ENCODE peak calls at places on chromosome 1, in eight cellular contexts. J, K, F, N, Z, S, Y and E are unnamed samples.

GRCh38 chr1:89844236-89844807 is 23.5 kb downstream of the LRRC8D start:
- DNase-seq in S (peak; percentile 52), J (peak; percentile 11), N (no peak), Z (no peak), K (no peak), Y (peak; percentile 16), F (no peak), E (no peak)

GRCh38 chr1:149937779-149938178 is 1.1 kb upstream of the MTMR11 start:
- DNase-seq in F (no peak), Z (no peak), K (no peak), S (no peak), Y (no peak), N (no peak), J (no peak), E (no peak)

GRCh38 chr1:243924188-243924587 is 74.1 kb upstream of the AKT3 start:
- DNase-seq in J (peak; percentile 51), N (no peak), S (no peak), Y (peak; percentile 36), K (no peak), Z (no peak), F (no peak), E (no peak)

GRCh38 chr1:54812801-54813478 is 11.8 kb upstream of the TTC22 start:
- DNase-seq in Y (no peak), S (no peak), J (no peak), F (no peak), Z (no peak), K (no peak), N (no peak), E (no peak)

GRCh38 chr1:101043776-101044175 is 18.2 kb upstream of the DPH5 start:
- DNase-seq in Y (no peak), Z (no peak), F (no peak), J (peak; percentile 28), K (no peak), N (no peak), S (no peak), E (no peak)

GRCh38 chr1:16924216-16924918 is 2.6 kb downstream of the CROCC start:
- DNase-seq in F (no peak), J (no peak), K (no peak), Z (peak; percentile 84), N (no peak), S (no peak), Y (no peak), E (no peak)

GRCh38 chr1:172383541-172383940 is 36.9 kb upstream of the C1orf105 start:
- DNase-seq in S (no peak), F (no peak), Z (no peak), Y (no peak), K (no peak), N (no peak), J (peak; percentile 53), E (no peak)

GRCh38 chr1:30195424-30196134 is 527.8 kb downstream of the MATN1 start:
- DNase-seq in Y (no peak), K (no peak), N (no peak), Z (no peak), F (no peak), S (no peak), J (no peak), E (no peak)

DNA sequence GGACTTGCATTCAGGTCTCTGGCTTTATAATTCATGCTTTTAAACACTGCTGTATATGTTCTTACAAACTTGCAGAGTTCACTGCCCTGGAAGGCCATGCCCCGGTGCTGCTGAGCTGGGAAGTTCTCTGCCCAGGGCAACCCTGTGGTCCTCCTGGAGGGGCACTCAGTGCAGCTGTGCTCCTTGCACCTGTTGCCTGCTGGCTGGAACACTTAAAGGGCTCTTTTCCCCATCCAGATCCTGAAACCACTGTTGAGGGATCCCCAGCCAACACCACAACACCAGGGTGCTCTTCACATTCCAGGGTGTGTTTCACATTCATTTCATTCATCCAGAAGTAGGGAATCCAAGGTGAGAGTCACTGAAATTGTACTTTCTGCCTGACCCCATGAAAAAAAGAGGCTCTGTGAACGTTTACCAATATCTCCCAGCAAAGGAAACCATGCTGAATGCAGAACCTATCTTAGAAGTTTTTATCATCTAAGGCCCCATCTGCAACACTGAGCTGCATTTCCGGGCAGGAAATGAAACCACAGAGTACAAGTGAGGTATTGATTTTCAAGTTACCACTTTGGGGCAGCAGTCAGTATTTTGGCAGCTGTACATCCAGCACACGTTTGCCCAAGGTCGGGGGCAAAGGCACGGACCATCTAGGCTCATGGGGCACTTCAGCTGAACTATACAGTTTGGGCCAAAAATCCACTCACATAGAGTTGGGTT is 16.4 kb upstream of the KIAA0040 start:
- DNase-seq in J (no peak), F (no peak), S (peak; percentile 44), Z (no peak), Y (no peak), K (no peak), N (no peak), E (no peak)
- H3K27ac ChIP-seq in J (no peak overlapping the region), F (no peak overlapping the region), S (peak overlapping the region; percentile 41), Z (no peak overlapping the region), Y (no peak overlapping the region), K (no peak overlapping the region), N (no peak overlapping the region), E (no peak overlapping the region)

DNA sequence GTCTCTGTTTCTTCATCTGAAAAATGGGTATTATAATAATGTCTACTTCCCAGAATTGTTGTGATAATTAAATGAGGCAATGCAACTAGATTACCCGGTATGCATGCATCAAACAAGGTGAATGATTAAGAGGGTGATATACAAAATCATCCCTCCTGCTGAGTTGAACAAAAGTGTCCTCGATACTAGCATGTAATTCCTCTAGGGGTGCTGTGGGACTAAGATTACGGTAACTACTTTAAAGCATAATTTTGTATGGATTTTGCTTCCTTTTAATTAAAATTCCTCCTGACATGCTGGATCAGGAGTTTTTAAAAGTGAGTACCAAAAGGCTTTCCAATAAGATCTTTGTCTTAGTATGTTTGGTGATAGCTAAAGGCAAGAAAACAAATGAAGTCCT is 98.7 kb upstream of the PRMT6 start:
- DNase-seq in N (no peak), Y (no peak), F (no peak), Z (no peak), S (no peak), J (no peak), K (no peak), E (no peak)
- TF ChIP-seq CTCF in N (no peak), Y (peak; percentile 8), F (no peak), Z (no peak), S (no peak), J (no peak), K (no peak), E (no peak)

GRCh38 chr1:35887508-35887907 is 4.5 kb downstream of the AGO1 start:
- DNase-seq in Z (no peak), S (no peak), F (no peak), Y (no peak), K (no peak), J (no peak), N (no peak), E (no peak)

GRCh38 chr1:35894183-35894582 is 11.2 kb downstream of the AGO1 start:
- DNase-seq in K (no peak), Y (no peak), Z (no peak), N (no peak), J (peak; percentile 33), F (peak; percentile 38), S (no peak), E (no peak)

GRCh38 chr1:35888255-35888654 is 5.2 kb downstream of the AGO1 start:
- DNase-seq in F (no peak), K (no peak), N (no peak), J (no peak), Z (no peak), Y (no peak), S (no peak), E (no peak)

DNA sequence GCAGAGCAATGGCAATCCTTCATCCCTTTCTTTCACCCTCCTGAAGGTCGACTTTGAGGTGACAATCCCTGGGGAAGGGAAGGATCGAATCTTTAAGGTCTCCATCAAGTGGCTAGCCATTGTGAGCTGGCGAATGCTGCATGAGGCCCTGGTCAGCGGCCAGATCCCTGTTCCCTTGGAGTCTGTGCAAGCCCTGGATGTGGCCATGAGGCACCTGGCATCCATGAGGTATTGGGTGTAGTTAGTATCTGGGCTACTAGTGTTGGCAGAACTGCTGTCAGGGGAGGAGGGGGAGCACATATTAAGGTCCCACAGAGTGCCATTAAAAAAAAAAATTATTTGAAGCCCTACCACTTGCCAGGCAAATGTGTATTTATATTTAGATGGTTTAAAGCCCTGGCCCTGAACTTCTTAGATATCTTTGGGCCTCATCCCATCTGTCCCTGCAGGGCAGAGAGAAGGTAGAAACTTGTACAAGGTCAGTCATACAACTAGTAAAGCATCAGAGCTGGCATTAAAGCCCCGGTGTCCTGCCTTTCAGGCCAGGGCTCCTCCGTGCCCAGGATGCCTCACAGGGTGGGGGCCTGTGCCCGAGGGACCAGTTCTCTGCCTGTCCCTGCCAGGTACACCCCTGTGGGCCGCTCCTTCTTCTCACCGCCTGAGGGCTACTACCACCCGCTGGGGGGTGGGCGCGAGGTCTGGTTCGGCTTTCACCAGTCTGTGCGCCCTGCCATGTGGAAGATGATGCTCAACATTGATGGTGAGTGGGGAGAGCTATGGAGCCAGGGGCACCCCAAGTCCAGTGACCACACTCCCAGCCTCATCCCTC is 10.3 kb downstream of the AGO1 start:
- DNase-seq in K (no peak), N (no peak), Y (no peak), J (no peak), S (no peak), F (no peak), Z (no peak), E (no peak)
- H3K27ac ChIP-seq in K (no peak overlapping the region), N (no peak overlapping the region), Y (no peak overlapping the region), J (no peak overlapping the region), S (no peak overlapping the region), F (no peak overlapping the region), Z (no peak overlapping the region), E (no peak overlapping the region)

GRCh38 chr1:109910963-109911798 is 532 bp downstream of the CSF1 start:
- DNase-seq in S (peak; percentile 12), J (no peak), F (no peak), N (no peak), K (no peak), Z (no peak), Y (no peak), E (no peak)

GRCh38 chr1:109908857-109909256 is 1.8 kb upstream of the CSF1 start:
- DNase-seq in K (no peak), N (no peak), Y (no peak), J (no peak), S (no peak), F (no peak), Z (no peak), E (no peak)

GRCh38 chr1:109909531-109909930 is 1.1 kb upstream of the CSF1 start:
- DNase-seq in Y (no peak), K (no peak), Z (no peak), F (no peak), J (no peak), S (no peak), N (no peak), E (no peak)

GRCh38 chr1:109912214-109912861 is 1.7 kb downstream of the CSF1 start:
- DNase-seq in Y (no peak), Z (no peak), F (no peak), K (no peak), S (no peak), N (no peak), J (no peak), E (no peak)

DNA sequence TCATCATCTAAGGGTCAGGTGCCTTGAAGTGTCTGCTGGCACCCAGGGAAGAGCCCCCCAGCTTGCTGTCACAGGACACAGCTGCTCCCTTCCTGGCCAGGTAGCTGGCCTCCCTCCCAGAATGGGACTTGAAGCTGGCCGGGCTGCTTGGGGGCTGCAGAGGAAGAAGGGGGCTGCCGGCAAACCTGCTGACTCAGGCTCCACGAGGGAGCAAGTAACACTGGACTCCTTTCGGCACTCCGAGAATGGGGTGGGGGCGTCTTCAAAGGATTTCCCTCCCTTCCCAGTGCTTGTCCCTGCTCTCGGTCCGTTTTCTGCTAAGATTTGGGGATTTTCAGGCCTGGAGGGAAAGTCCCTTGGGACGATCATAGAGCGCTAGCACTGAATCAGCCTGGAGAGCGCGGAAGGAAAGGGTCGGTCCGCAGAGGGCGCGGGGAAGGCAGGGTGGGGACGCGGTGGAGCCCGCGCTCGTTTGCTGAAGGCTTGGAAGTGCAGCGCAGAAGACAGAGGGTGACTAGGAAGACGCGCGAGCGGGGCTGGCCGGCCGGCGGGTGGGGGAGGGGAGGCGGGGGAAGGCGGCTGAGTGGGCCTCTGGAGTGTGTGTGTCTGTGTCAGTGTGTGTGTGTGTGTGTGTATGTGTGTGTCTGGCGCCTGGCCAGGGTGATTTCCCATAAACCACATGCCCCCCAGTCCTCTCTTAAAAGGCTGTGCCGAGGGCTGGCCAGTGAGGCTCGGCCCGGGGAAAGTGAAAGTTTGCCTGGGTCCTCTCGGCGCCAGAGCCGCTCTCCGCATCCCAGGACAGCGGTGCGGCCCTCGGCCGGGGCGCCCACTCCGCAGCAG is at the start of gene CSF1:
- DNase-seq in F (peak; percentile 86), Z (peak; percentile 95), Y (peak; percentile 49), S (peak; percentile 55), K (peak; percentile 77), N (peak; percentile 85), J (peak; percentile 94), E (peak; percentile 67)
- TF ChIP-seq CTCF in F (no peak), Z (no peak), Y (no peak), S (no peak), K (no peak), N (no peak), J (no peak), E (no peak)